ENCODE peak calls at places on chromosomes 11 and 22, in four cellular contexts. One of them, this sample, is unnamed.

GRCh38 chr11:112504056-112504455 is 243.4 kb upstream of the PLET1 start:
- DNase-seq in kidney epithelial cell: no peak
- DNase-seq in activated CD8-positive, alpha-beta memory T cell treated with anti-CD3 and anti-CD28 coated beads for 4 hours: no peak
- DNase-seq in activated naive CD8-positive, alpha-beta T cell treated with anti-CD3 and anti-CD28 coated beads, Interleukin-2, amount 50 U/mL, for 24 hours: no peak
- DNase-seq in this sample: no peak

GRCh38 chr11:10514210-10514609 is 26.8 kb downstream of the RNF141 start:
- DNase-seq in kidney epithelial cell: no peak
- DNase-seq in activated CD8-positive, alpha-beta memory T cell treated with anti-CD3 and anti-CD28 coated beads for 4 hours: no peak
- DNase-seq in activated naive CD8-positive, alpha-beta T cell treated with anti-CD3 and anti-CD28 coated beads, Interleukin-2, amount 50 U/mL, for 24 hours: no peak
- DNase-seq in this sample: no peak

GRCh38 chr11:69640260-69640994 is 529 bp upstream of the CCND1 start:
- DNase-seq in kidney epithelial cell: no peak
- DNase-seq in activated CD8-positive, alpha-beta memory T cell treated with anti-CD3 and anti-CD28 coated beads for 4 hours: no peak
- DNase-seq in activated naive CD8-positive, alpha-beta T cell treated with anti-CD3 and anti-CD28 coated beads, Interleukin-2, amount 50 U/mL, for 24 hours: peak
- DNase-seq in this sample: no peak

GRCh38 chr22:37501610-37502341 is 15.6 kb upstream of the MFNG start:
- DNase-seq in kidney epithelial cell: peak
- DNase-seq in activated CD8-positive, alpha-beta memory T cell treated with anti-CD3 and anti-CD28 coated beads for 4 hours: no peak
- DNase-seq in activated naive CD8-positive, alpha-beta T cell treated with anti-CD3 and anti-CD28 coated beads, Interleukin-2, amount 50 U/mL, for 24 hours: no peak
- DNase-seq in this sample: peak

GRCh38 chr11:112412383-112412782 is 151.7 kb upstream of the PLET1 start:
- DNase-seq in kidney epithelial cell: no peak
- DNase-seq in activated CD8-positive, alpha-beta memory T cell treated with anti-CD3 and anti-CD28 coated beads for 4 hours: no peak
- DNase-seq in activated naive CD8-positive, alpha-beta T cell treated with anti-CD3 and anti-CD28 coated beads, Interleukin-2, amount 50 U/mL, for 24 hours: no peak
- DNase-seq in this sample: no peak

GRCh38 chr11:1338201-1339065 is 29.0 kb upstream of the TOLLIP start:
- DNase-seq in kidney epithelial cell: no peak
- DNase-seq in activated CD8-positive, alpha-beta memory T cell treated with anti-CD3 and anti-CD28 coated beads for 4 hours: no peak
- DNase-seq in activated naive CD8-positive, alpha-beta T cell treated with anti-CD3 and anti-CD28 coated beads, Interleukin-2, amount 50 U/mL, for 24 hours: no peak
- DNase-seq in this sample: no peak

GRCh38 chr11:93537767-93538261 is 5.4 kb downstream of the SMCO4 start:
- DNase-seq in kidney epithelial cell: no peak
- DNase-seq in activated CD8-positive, alpha-beta memory T cell treated with anti-CD3 and anti-CD28 coated beads for 4 hours: no peak
- DNase-seq in activated naive CD8-positive, alpha-beta T cell treated with anti-CD3 and anti-CD28 coated beads, Interleukin-2, amount 50 U/mL, for 24 hours: no peak
- DNase-seq in this sample: no peak

GRCh38 chr22:24789516-24789915 is 15.0 kb upstream of the PIWIL3 start:
- DNase-seq in kidney epithelial cell: no peak
- DNase-seq in activated CD8-positive, alpha-beta memory T cell treated with anti-CD3 and anti-CD28 coated beads for 4 hours: no peak
- DNase-seq in activated naive CD8-positive, alpha-beta T cell treated with anti-CD3 and anti-CD28 coated beads, Interleukin-2, amount 50 U/mL, for 24 hours: no peak
- DNase-seq in this sample: no peak

GRCh38 chr11:117969160-117969991 is 16.8 kb upstream of the IL10RA start:
- DNase-seq in kidney epithelial cell: no peak
- DNase-seq in activated CD8-positive, alpha-beta memory T cell treated with anti-CD3 and anti-CD28 coated beads for 4 hours: no peak
- DNase-seq in activated naive CD8-positive, alpha-beta T cell treated with anti-CD3 and anti-CD28 coated beads, Interleukin-2, amount 50 U/mL, for 24 hours: no peak
- DNase-seq in this sample: no peak

GRCh38 chr22:44359496-44360110 is 46.9 kb upstream of the SHISAL1 start:
- DNase-seq in kidney epithelial cell: no peak
- DNase-seq in activated CD8-positive, alpha-beta memory T cell treated with anti-CD3 and anti-CD28 coated beads for 4 hours: no peak
- DNase-seq in activated naive CD8-positive, alpha-beta T cell treated with anti-CD3 and anti-CD28 coated beads, Interleukin-2, amount 50 U/mL, for 24 hours: no peak
- DNase-seq in this sample: no peak

GRCh38 chr11:112157274-112157766 is 6.6 kb downstream of the IL18 start:
- DNase-seq in kidney epithelial cell: peak
- DNase-seq in activated CD8-positive, alpha-beta memory T cell treated with anti-CD3 and anti-CD28 coated beads for 4 hours: no peak
- DNase-seq in activated naive CD8-positive, alpha-beta T cell treated with anti-CD3 and anti-CD28 coated beads, Interleukin-2, amount 50 U/mL, for 24 hours: no peak
- DNase-seq in this sample: peak

GRCh38 chr22:19231986-19232385 is 53.5 kb upstream of the SLC25A1 start:
- DNase-seq in kidney epithelial cell: no peak
- DNase-seq in activated CD8-positive, alpha-beta memory T cell treated with anti-CD3 and anti-CD28 coated beads for 4 hours: no peak
- DNase-seq in activated naive CD8-positive, alpha-beta T cell treated with anti-CD3 and anti-CD28 coated beads, Interleukin-2, amount 50 U/mL, for 24 hours: no peak
- DNase-seq in this sample: no peak

GRCh38 chr22:22129387-22129786 is 115.2 kb upstream of the VPREB1 start:
- DNase-seq in kidney epithelial cell: no peak
- DNase-seq in activated CD8-positive, alpha-beta memory T cell treated with anti-CD3 and anti-CD28 coated beads for 4 hours: no peak
- DNase-seq in activated naive CD8-positive, alpha-beta T cell treated with anti-CD3 and anti-CD28 coated beads, Interleukin-2, amount 50 U/mL, for 24 hours: no peak
- DNase-seq in this sample: no peak

GRCh38 chr11:37689951-37690350 is 1091.9 kb upstream of the RAG2 start:
- DNase-seq in kidney epithelial cell: no peak
- DNase-seq in activated CD8-positive, alpha-beta memory T cell treated with anti-CD3 and anti-CD28 coated beads for 4 hours: no peak
- DNase-seq in activated naive CD8-positive, alpha-beta T cell treated with anti-CD3 and anti-CD28 coated beads, Interleukin-2, amount 50 U/mL, for 24 hours: no peak
- DNase-seq in this sample: no peak

GRCh38 chr11:130389315-130389935 is 39.0 kb downstream of the ADAMTS8 start:
- DNase-seq in kidney epithelial cell: no peak
- DNase-seq in activated CD8-positive, alpha-beta memory T cell treated with anti-CD3 and anti-CD28 coated beads for 4 hours: no peak
- DNase-seq in activated naive CD8-positive, alpha-beta T cell treated with anti-CD3 and anti-CD28 coated beads, Interleukin-2, amount 50 U/mL, for 24 hours: peak
- DNase-seq in this sample: no peak

GRCh38 chr11:77141034-77141433 is 13.0 kb downstream of the MYO7A start:
- DNase-seq in kidney epithelial cell: peak
- DNase-seq in activated CD8-positive, alpha-beta memory T cell treated with anti-CD3 and anti-CD28 coated beads for 4 hours: no peak
- DNase-seq in activated naive CD8-positive, alpha-beta T cell treated with anti-CD3 and anti-CD28 coated beads, Interleukin-2, amount 50 U/mL, for 24 hours: no peak
- DNase-seq in this sample: no peak

GRCh38 chr22:36022162-36022561 is 6.5 kb downstream of the RBFOX2 start:
- DNase-seq in kidney epithelial cell: no peak
- DNase-seq in activated CD8-positive, alpha-beta memory T cell treated with anti-CD3 and anti-CD28 coated beads for 4 hours: no peak
- DNase-seq in activated naive CD8-positive, alpha-beta T cell treated with anti-CD3 and anti-CD28 coated beads, Interleukin-2, amount 50 U/mL, for 24 hours: no peak
- DNase-seq in this sample: peak

GRCh38 chr11:108369064-108369463 is 98.3 kb downstream of the C11orf65 start:
- DNase-seq in kidney epithelial cell: no peak
- DNase-seq in activated CD8-positive, alpha-beta memory T cell treated with anti-CD3 and anti-CD28 coated beads for 4 hours: no peak
- DNase-seq in activated naive CD8-positive, alpha-beta T cell treated with anti-CD3 and anti-CD28 coated beads, Interleukin-2, amount 50 U/mL, for 24 hours: no peak
- DNase-seq in this sample: no peak

GRCh38 chr11:34502949-34503348 is 10.6 kb downstream of the ELF5 start:
- DNase-seq in kidney epithelial cell: no peak
- DNase-seq in activated CD8-positive, alpha-beta memory T cell treated with anti-CD3 and anti-CD28 coated beads for 4 hours: no peak
- DNase-seq in activated naive CD8-positive, alpha-beta T cell treated with anti-CD3 and anti-CD28 coated beads, Interleukin-2, amount 50 U/mL, for 24 hours: no peak
- DNase-seq in this sample: no peak

GRCh38 chr11:123690490-123690889 is 36.1 kb upstream of the SCN3B start:
- DNase-seq in kidney epithelial cell: peak
- DNase-seq in activated CD8-positive, alpha-beta memory T cell treated with anti-CD3 and anti-CD28 coated beads for 4 hours: no peak
- DNase-seq in activated naive CD8-positive, alpha-beta T cell treated with anti-CD3 and anti-CD28 coated beads, Interleukin-2, amount 50 U/mL, for 24 hours: no peak
- DNase-seq in this sample: no peak

GRCh38 chr11:101996106-101996505 is 51.1 kb upstream of the CFAP300 start:
- DNase-seq in kidney epithelial cell: no peak
- DNase-seq in activated CD8-positive, alpha-beta memory T cell treated with anti-CD3 and anti-CD28 coated beads for 4 hours: no peak
- DNase-seq in activated naive CD8-positive, alpha-beta T cell treated with anti-CD3 and anti-CD28 coated beads, Interleukin-2, amount 50 U/mL, for 24 hours: no peak
- DNase-seq in this sample: no peak

GRCh38 chr11:129372609-129373488 is 2.8 kb upstream of the BARX2 start:
- DNase-seq in kidney epithelial cell: no peak
- DNase-seq in activated CD8-positive, alpha-beta memory T cell treated with anti-CD3 and anti-CD28 coated beads for 4 hours: no peak
- DNase-seq in activated naive CD8-positive, alpha-beta T cell treated with anti-CD3 and anti-CD28 coated beads, Interleukin-2, amount 50 U/mL, for 24 hours: peak
- DNase-seq in this sample: no peak

GRCh38 chr11:14359573-14360031 is 619 bp upstream of the RRAS2 start:
- DNase-seq in kidney epithelial cell: no peak
- DNase-seq in activated CD8-positive, alpha-beta memory T cell treated with anti-CD3 and anti-CD28 coated beads for 4 hours: no peak
- DNase-seq in activated naive CD8-positive, alpha-beta T cell treated with anti-CD3 and anti-CD28 coated beads, Interleukin-2, amount 50 U/mL, for 24 hours: no peak
- DNase-seq in this sample: no peak

GRCh38 chr11:72684236-72684912 is 10.2 kb upstream of the PDE2A start:
- DNase-seq in kidney epithelial cell: no peak
- DNase-seq in activated CD8-positive, alpha-beta memory T cell treated with anti-CD3 and anti-CD28 coated beads for 4 hours: no peak
- DNase-seq in activated naive CD8-positive, alpha-beta T cell treated with anti-CD3 and anti-CD28 coated beads, Interleukin-2, amount 50 U/mL, for 24 hours: peak
- DNase-seq in this sample: no peak

GRCh38 chr11:36098976-36099375 is 155.1 kb downstream of the LDLRAD3 start:
- DNase-seq in kidney epithelial cell: no peak
- DNase-seq in activated CD8-positive, alpha-beta memory T cell treated with anti-CD3 and anti-CD28 coated beads for 4 hours: no peak
- DNase-seq in activated naive CD8-positive, alpha-beta T cell treated with anti-CD3 and anti-CD28 coated beads, Interleukin-2, amount 50 U/mL, for 24 hours: no peak
- DNase-seq in this sample: no peak

GRCh38 chr11:87281496-87281895 is 243.8 kb downstream of the TMEM135 start:
- DNase-seq in kidney epithelial cell: no peak
- DNase-seq in activated CD8-positive, alpha-beta memory T cell treated with anti-CD3 and anti-CD28 coated beads for 4 hours: no peak
- DNase-seq in activated naive CD8-positive, alpha-beta T cell treated with anti-CD3 and anti-CD28 coated beads, Interleukin-2, amount 50 U/mL, for 24 hours: no peak
- DNase-seq in this sample: no peak

GRCh38 chr11:68314203-68314885 is 2.0 kb downstream of the LRP5 start:
- DNase-seq in kidney epithelial cell: no peak
- DNase-seq in activated CD8-positive, alpha-beta memory T cell treated with anti-CD3 and anti-CD28 coated beads for 4 hours: no peak
- DNase-seq in activated naive CD8-positive, alpha-beta T cell treated with anti-CD3 and anti-CD28 coated beads, Interleukin-2, amount 50 U/mL, for 24 hours: no peak
- DNase-seq in this sample: no peak

GRCh38 chr22:20423636-20424511 is 13.8 kb downstream of the SCARF2 start:
- DNase-seq in kidney epithelial cell: no peak
- DNase-seq in activated CD8-positive, alpha-beta memory T cell treated with anti-CD3 and anti-CD28 coated beads for 4 hours: no peak
- DNase-seq in activated naive CD8-positive, alpha-beta T cell treated with anti-CD3 and anti-CD28 coated beads, Interleukin-2, amount 50 U/mL, for 24 hours: no peak
- DNase-seq in this sample: no peak

GRCh38 chr11:77884186-77884828 is 63.4 kb downstream of the AAMDC start:
- DNase-seq in kidney epithelial cell: no peak
- DNase-seq in activated CD8-positive, alpha-beta memory T cell treated with anti-CD3 and anti-CD28 coated beads for 4 hours: no peak
- DNase-seq in activated naive CD8-positive, alpha-beta T cell treated with anti-CD3 and anti-CD28 coated beads, Interleukin-2, amount 50 U/mL, for 24 hours: no peak
- DNase-seq in this sample: no peak

GRCh38 chr22:47391169-47392053 is 629.0 kb downstream of the TBC1D22A start:
- DNase-seq in kidney epithelial cell: no peak
- DNase-seq in activated CD8-positive, alpha-beta memory T cell treated with anti-CD3 and anti-CD28 coated beads for 4 hours: no peak
- DNase-seq in activated naive CD8-positive, alpha-beta T cell treated with anti-CD3 and anti-CD28 coated beads, Interleukin-2, amount 50 U/mL, for 24 hours: no peak
- DNase-seq in this sample: no peak

GRCh38 chr11:116931206-116931953 is 94.0 kb upstream of the APOA1 start:
- DNase-seq in kidney epithelial cell: no peak
- DNase-seq in activated CD8-positive, alpha-beta memory T cell treated with anti-CD3 and anti-CD28 coated beads for 4 hours: no peak
- DNase-seq in activated naive CD8-positive, alpha-beta T cell treated with anti-CD3 and anti-CD28 coated beads, Interleukin-2, amount 50 U/mL, for 24 hours: no peak
- DNase-seq in this sample: no peak

GRCh38 chr11:7612661-7613393 is 60.5 kb downstream of the CYB5R2 start:
- DNase-seq in kidney epithelial cell: peak
- DNase-seq in activated CD8-positive, alpha-beta memory T cell treated with anti-CD3 and anti-CD28 coated beads for 4 hours: no peak
- DNase-seq in activated naive CD8-positive, alpha-beta T cell treated with anti-CD3 and anti-CD28 coated beads, Interleukin-2, amount 50 U/mL, for 24 hours: no peak
- DNase-seq in this sample: no peak

GRCh38 chr11:78638704-78639380 is 64.2 kb upstream of the NARS2 start:
- DNase-seq in kidney epithelial cell: no peak
- DNase-seq in activated CD8-positive, alpha-beta memory T cell treated with anti-CD3 and anti-CD28 coated beads for 4 hours: no peak
- DNase-seq in activated naive CD8-positive, alpha-beta T cell treated with anti-CD3 and anti-CD28 coated beads, Interleukin-2, amount 50 U/mL, for 24 hours: no peak
- DNase-seq in this sample: no peak

GRCh38 chr11:60118333-60118732 is 29.9 kb downstream of the MS4A2 start:
- DNase-seq in kidney epithelial cell: no peak
- DNase-seq in activated CD8-positive, alpha-beta memory T cell treated with anti-CD3 and anti-CD28 coated beads for 4 hours: no peak
- DNase-seq in activated naive CD8-positive, alpha-beta T cell treated with anti-CD3 and anti-CD28 coated beads, Interleukin-2, amount 50 U/mL, for 24 hours: no peak
- DNase-seq in this sample: no peak

This sample was measured in BJ.